ENCODE peak calls at places on chromosomes 2 and 18, in four cellular contexts. H is spleen, R is fibroblast of lung, D is cardiac fibroblast. Q is an unnamed sample.

GRCh38 chr2:72765997-72766609 is 59.7 kb downstream of the EXOC6B start:
- DNase-seq in H (no peak), R (peak; percentile 63), D (no peak), Q (no peak)

GRCh38 chr2:200905618-200906296 is 16.6 kb downstream of the NIF3L1 start:
- DNase-seq in H (peak; percentile 87), R (peak; percentile 58), D (peak; percentile 84), Q (no peak)

GRCh38 chr18:75208836-75209128 is 157 bp downstream of the PTGR3 start:
- DNase-seq in H (peak; percentile 92), R (no peak), D (no peak), Q (no peak)

GRCh38 chr2:28032816-28033215 is 142.3 kb downstream of the BABAM2 start:
- DNase-seq in H (no peak), R (no peak), D (no peak), Q (no peak)

GRCh38 chr18:58674863-58675472 is 3.7 kb downstream of the MALT1 start:
- DNase-seq in H (no peak), R (peak; percentile 66), D (peak; percentile 22), Q (no peak)

GRCh38 chr2:98507940-98508689 is 63.5 kb downstream of the INPP4A start:
- DNase-seq in H (peak; percentile 86), R (peak; percentile 39), D (peak; percentile 66), Q (no peak)

GRCh38 chr2:50895058-50895457 is 136.9 kb downstream of the NRXN1 start:
- DNase-seq in H (no peak), R (peak; percentile 81), D (no peak), Q (no peak)

GRCh38 chr2:129895526-129896082 is 83.9 kb upstream of the RAB6C start:
- DNase-seq in H (no peak), R (no peak), D (no peak), Q (no peak)

GRCh38 chr18:26908906-26909305 is 43.4 kb upstream of the AQP4 start:
- DNase-seq in H (no peak), R (no peak), D (no peak), Q (no peak)

GRCh38 chr2:178392215-178392614 is 58.8 kb downstream of the PRKRA start:
- DNase-seq in H (no peak), R (peak; percentile 34), D (peak; percentile 41), Q (no peak)

GRCh38 chr18:10748641-10749040 is 222.8 kb downstream of the NAPG start:
- DNase-seq in H (no peak), R (peak; percentile 49), D (no peak), Q (no peak)

GRCh38 chr2:213187833-213188532 is 36.6 kb upstream of the IKZF2 start:
- DNase-seq in H (no peak), R (peak; percentile 82), D (peak; percentile 73), Q (no peak)

GRCh38 chr2:70124983-70125480 is 37.8 kb downstream of the PCBP1 start:
- DNase-seq in H (peak; percentile 93), R (peak; percentile 42), D (peak; percentile 60), Q (peak; percentile 52)

GRCh38 chr2:215737496-215737895 is 275.9 kb downstream of the MREG start:
- DNase-seq in H (no peak), R (no peak), D (no peak), Q (no peak)

GRCh38 chr18:5150888-5151287 is 46.2 kb downstream of the AKAIN1 start:
- DNase-seq in H (no peak), R (no peak), D (no peak), Q (no peak)

GRCh38 chr2:61763605-61764034 is 90.2 kb downstream of the FAM161A start:
- DNase-seq in H (peak; percentile 89), R (peak; percentile 89), D (peak; percentile 91), Q (no peak)

GRCh38 chr2:61967262-61967661 is 61.8 kb downstream of the COMMD1 start:
- DNase-seq in H (no peak), R (peak; percentile 54), D (peak; percentile 13), Q (no peak)

DNA sequence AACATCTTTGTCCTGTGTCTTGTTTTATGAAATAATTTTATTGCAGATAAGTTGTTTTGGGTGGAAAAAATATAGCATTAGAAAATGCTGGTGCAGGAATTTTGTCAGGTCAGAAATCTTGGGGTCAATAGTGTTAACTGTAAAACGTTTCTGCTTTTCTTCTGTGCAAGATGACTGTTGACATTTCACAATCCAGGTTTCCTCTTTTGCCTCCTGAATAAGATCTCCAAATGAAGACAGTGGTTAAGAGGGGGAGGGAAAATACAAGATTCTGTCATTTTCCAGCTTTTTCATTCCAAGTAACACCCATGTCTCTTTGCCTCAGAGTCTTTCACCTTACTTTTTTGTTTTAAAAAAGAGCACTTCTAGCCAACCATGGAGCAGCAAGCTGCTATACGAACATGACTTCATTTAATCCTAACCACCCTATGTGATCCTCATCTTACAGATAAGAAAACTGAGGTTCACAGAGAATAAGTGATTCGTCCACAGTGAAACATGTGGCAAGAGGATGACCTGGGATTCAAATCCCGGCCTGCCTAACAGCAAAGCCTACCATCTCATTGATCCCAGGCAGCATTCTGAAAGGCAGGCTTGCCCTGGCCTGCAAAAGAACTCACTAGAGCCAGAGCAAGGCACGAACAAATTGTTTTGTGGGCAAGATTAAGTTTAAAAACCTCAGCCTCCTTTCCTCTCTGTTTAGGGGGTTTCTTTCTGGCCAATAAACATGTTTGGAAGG is 3.0 kb downstream of the PLEK start:
- DNase-seq in H (no peak), R (peak; percentile 5), D (no peak), Q (no peak)
- H3K4me3 ChIP-seq in H (peak overlapping the region; percentile 18), R (no peak overlapping the region), D (no peak overlapping the region), Q (no peak overlapping the region)

DNA sequence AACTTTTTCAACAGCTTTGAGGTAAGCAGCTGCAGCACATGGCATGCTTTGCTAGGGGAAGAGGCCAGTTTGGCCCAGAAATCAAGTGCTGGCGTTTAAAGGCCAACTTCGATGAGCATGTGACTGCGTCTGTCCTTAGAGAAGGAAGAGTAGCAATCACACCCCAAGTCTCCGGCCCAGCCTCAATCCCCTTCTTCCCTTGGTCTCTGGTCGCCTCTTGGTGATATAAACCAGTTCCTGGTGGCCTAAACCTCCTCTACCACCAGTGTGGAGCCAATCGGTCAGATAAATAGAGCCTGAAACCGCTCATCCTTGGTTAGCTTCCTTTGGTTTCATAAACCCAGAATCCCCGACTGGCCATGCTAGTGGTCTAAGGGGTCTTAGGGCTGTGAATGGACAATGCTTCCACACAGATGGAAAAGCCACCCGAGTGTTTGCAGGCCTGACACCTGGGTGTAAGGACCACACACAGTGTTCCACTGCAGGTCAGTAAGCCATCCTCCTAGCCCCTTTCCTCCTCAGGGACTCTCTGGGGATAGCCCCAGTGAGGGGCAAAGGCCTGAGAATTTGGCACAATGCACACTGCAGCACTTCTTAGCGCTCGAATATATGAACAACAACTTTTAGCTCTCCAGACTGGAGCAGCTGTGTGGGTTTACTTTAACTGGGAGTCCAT is 23.0 kb upstream of the COX7A2L start:
- DNase-seq in H (no peak), R (no peak), D (no peak), Q (no peak)
- H3K4me3 ChIP-seq in H (no peak overlapping the region), R (no peak overlapping the region), D (no peak overlapping the region), Q (no peak overlapping the region)

GRCh38 chr18:62288669-62289016 is 36.5 kb upstream of the TNFRSF11A start:
- DNase-seq in H (no peak), R (no peak), D (no peak), Q (no peak)
- H3K4me3 ChIP-seq in H (no peak overlapping the region), R (no peak overlapping the region), D (no peak overlapping the region), Q (no peak overlapping the region)

DNA sequence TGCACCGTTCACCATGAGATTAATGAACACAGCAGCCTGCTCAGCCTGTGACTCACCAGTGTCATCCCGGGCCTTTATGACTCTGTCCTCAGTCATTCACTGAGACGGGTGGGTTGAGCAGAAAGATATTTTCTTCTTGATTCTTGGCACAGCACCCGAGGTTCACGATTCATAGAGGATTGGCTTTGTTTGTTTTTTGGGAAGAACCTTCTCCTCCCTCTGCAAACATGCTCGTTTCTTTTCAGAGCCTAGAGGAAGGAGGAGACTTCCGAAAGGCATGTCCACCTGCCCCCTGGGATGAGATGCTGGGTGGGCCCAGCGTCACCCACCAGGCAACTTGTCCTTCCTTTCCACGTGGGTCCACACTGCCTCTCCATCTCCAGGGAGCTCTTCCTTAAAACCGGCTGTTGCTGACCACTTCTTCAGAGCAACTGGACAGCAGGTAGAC is 199.2 kb downstream of the GLI2 start:
- DNase-seq in H (no peak), R (peak; percentile 96), D (peak; percentile 63), Q (no peak)
- H3K4me3 ChIP-seq in H (no peak overlapping the region), R (no peak overlapping the region), D (peak overlapping the region; percentile 16), Q (no peak overlapping the region)

GRCh38 chr2:192459422-192459821 is 264.7 kb upstream of the TMEFF2 start:
- DNase-seq in H (no peak), R (no peak), D (no peak), Q (no peak)
- H3K4me3 ChIP-seq in H (no peak overlapping the region), R (no peak overlapping the region), D (no peak overlapping the region), Q (no peak overlapping the region)

GRCh38 chr18:38948436-38948835 is 1382.8 kb upstream of the CELF4 start:
- DNase-seq in H (no peak), R (no peak), D (no peak), Q (no peak)

GRCh38 chr18:38956068-38956467 is 1390.5 kb upstream of the CELF4 start:
- DNase-seq in H (no peak), R (no peak), D (no peak), Q (no peak)

DNA sequence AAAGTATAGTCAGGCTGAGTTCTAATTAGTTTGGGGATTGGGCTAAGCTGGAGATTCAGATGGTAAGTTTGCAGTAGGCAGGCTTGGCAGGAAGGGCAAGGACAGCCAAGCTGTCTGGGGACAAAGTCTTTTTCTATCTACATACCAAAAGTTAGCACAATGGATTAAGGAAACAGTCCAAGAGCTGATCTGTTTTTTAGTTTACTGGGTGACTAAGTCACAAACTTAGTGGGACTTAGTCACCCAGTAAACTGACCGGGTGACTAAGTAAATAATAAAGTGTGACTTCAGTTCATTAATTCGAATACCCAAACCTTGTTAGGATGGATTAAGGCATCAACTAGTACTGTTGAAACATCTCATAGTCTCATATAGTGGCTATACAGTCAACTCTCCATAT is 1386.0 kb upstream of the CELF4 start:
- DNase-seq in H (no peak), R (no peak), D (no peak), Q (no peak)
- H3K4me3 ChIP-seq in H (no peak overlapping the region), R (no peak overlapping the region), D (no peak overlapping the region), Q (no peak overlapping the region)

DNA sequence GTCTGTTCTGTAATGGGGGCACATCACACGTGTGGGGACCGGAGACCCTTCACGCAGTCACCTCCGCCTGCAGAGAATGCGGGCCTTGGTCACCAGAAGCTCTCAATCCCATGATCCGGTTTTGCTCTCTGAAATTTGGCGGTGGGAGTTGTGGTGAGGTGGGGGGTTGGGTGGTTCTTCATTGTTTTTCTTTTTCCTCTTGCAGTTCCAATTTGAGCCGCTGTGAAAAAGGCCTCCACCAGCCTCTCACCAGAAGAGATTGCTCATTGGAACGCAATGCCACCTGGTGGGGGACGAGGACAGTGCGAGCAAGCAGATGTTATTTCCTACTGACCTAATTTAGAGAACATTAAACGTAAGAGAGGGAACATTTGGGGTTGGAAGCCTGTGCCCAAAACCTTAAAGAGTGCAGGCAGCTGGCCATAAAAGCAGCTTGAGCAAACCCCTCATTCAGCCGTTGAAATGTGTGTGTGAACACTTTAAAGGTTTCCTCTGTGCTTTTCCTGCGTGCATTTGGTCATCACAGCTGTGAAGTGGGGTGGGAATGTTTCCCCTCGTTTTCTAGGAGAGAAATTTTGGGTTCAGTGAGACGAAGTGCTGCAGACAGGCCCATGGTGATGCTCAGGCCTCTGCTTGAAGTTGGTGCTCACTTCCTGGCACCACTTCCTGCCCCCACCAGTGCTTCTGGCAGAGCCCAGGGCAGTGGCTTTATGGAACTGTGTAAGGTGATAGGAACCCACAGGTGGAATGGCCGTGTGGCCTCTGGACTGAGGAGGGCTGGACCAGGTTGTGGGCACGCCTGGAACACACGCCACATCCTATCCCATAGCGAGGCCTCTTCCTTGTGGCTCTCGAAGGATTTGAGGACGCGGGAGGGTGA is 61.7 kb downstream of the ZCCHC2 start:
- DNase-seq in H (peak; percentile 91), R (peak; percentile 78), D (peak; percentile 94), Q (peak; percentile 69)
- H3K4me3 ChIP-seq in H (no peak overlapping the region), R (no peak overlapping the region), D (peak overlapping the region; percentile 16), Q (no peak overlapping the region)